ENCODE peak calls at places on chromosomes 12 and 14, in five cellular contexts. C, N, J, P and D are unnamed samples.

GRCh38 chr14:70317969-70318634 is 41.4 kb downstream of the COX16 start:
- DNase-seq in C (no peak), N (peak), J (peak), P (peak), D (peak)

GRCh38 chr12:94172973-94173372 is 24.6 kb downstream of the PLXNC1 start:
- DNase-seq in C (no peak), N (no peak), J (peak), P (no peak), D (no peak)

GRCh38 chr14:53295985-53296582 is 143.0 kb upstream of the DDHD1 start:
- DNase-seq in C (peak), N (no peak), J (peak), P (peak), D (peak)

GRCh38 chr14:22438742-22439141 is 150.3 kb downstream of the DAD1 start:
- DNase-seq in C (no peak), N (no peak), J (no peak), P (no peak), D (no peak)

GRCh38 chr14:66284346-66284745 is 201.8 kb upstream of the CCDC196 start:
- DNase-seq in C (no peak), N (no peak), J (peak), P (no peak), D (no peak)

GRCh38 chr14:22560638-22561365 is 28.2 kb downstream of the DAD1 start:
- DNase-seq in C (peak), N (no peak), J (peak), P (no peak), D (no peak)

GRCh38 chr12:67693895-67694294 is 45.4 kb downstream of the DYRK2 start:
- DNase-seq in C (peak), N (no peak), J (no peak), P (no peak), D (no peak)

GRCh38 chr12:27999521-27999920 is 27.0 kb upstream of the PTHLH start:
- DNase-seq in C (no peak), N (no peak), J (no peak), P (no peak), D (no peak)

GRCh38 chr12:15757553-15758255 is 31.5 kb downstream of the EPS8 start:
- DNase-seq in C (no peak), N (no peak), J (peak), P (no peak), D (no peak)

GRCh38 chr12:6226002-6226700 is 26.0 kb downstream of the CD9 start:
- DNase-seq in C (no peak), N (no peak), J (peak), P (no peak), D (no peak)

GRCh38 chr12:13250416-13250815 is 53.9 kb downstream of the EMP1 start:
- DNase-seq in C (no peak), N (no peak), J (no peak), P (no peak), D (no peak)

GRCh38 chr12:57717131-57717530 is 21.4 kb downstream of the AGAP2 start:
- DNase-seq in C (no peak), N (no peak), J (no peak), P (no peak), D (no peak)

GRCh38 chr12:90854136-90854689 is 100.8 kb downstream of the CCER1 start:
- DNase-seq in C (no peak), N (no peak), J (peak), P (peak), D (peak)

GRCh38 chr12:3421191-3421590 is 69.8 kb upstream of the PRMT8 start:
- DNase-seq in C (no peak), N (no peak), J (no peak), P (peak), D (no peak)

GRCh38 chr12:130014485-130014807 is 110.6 kb upstream of the TMEM132D start:
- DNase-seq in C (no peak), N (no peak), J (no peak), P (peak), D (no peak)

GRCh38 chr12:47079894-47080724 is at the start of gene AMIGO2:
- DNase-seq in C (peak), N (no peak), J (no peak), P (no peak), D (peak)

GRCh38 chr12:101325590-101325989 is 45.7 kb downstream of the UTP20 start:
- DNase-seq in C (no peak), N (no peak), J (no peak), P (no peak), D (no peak)

GRCh38 chr14:23443411-23443812 is 8.0 kb upstream of the MYH7 start:
- DNase-seq in C (no peak), N (no peak), J (no peak), P (no peak), D (no peak)

GRCh38 chr12:82527165-82527780 is 159.4 kb upstream of the TMTC2 start:
- DNase-seq in C (peak), N (no peak), J (peak), P (peak), D (peak)

GRCh38 chr12:120980800-120981368 is 2.5 kb downstream of the HNF1A start:
- DNase-seq in C (no peak), N (no peak), J (no peak), P (no peak), D (no peak)

GRCh38 chr14:50383618-50384225 is 13.0 kb downstream of the CDKL1 start:
- DNase-seq in C (no peak), N (no peak), J (no peak), P (no peak), D (no peak)

GRCh38 chr12:69388371-69388770 is 28.8 kb downstream of the YEATS4 start:
- DNase-seq in C (no peak), N (no peak), J (peak), P (peak), D (no peak)

GRCh38 chr14:100904307-100905019 is 941 bp upstream of the RTL1 start:
- DNase-seq in C (no peak), N (no peak), J (no peak), P (peak), D (peak)
- TF ChIP-seq FOXM1 in C (no peak), N (no peak), J (no peak), P (no peak), D (no peak)

DNA sequence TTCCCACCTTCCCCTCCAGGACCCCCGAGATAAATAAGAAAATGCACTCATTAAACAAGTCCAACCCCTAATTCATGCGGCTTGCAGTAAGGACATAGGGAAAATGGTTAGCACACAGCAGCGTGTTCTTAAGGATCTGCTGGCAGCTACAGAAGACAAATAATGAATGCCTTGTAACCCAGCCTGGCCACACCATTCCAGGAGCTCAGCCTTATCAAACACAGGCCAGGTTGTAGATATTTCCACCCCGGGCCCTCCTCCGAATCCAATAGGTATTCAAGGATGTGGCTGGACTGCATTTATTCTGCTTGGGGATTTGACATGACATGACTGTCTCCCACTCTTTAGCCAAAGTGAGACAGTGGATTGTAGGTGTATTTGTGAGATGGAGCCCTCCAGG is 245.1 kb downstream of the SLC41A2 start:
- DNase-seq in C (no peak), N (no peak), J (no peak), P (no peak), D (no peak)
- TF ChIP-seq FOXM1 in C (no peak), N (no peak), J (no peak), P (no peak), D (no peak)

GRCh38 chr12:87813476-87814234 is 215.5 kb downstream of the C12orf50 start:
- DNase-seq in C (no peak), N (no peak), J (no peak), P (no peak), D (no peak)
- TF ChIP-seq FOXM1 in C (no peak), N (no peak), J (no peak), P (no peak), D (no peak)

GRCh38 chr14:67971627-67972625 is 152.3 kb downstream of the RAD51B start:
- DNase-seq in C (no peak), N (no peak), J (no peak), P (peak), D (no peak)
- TF ChIP-seq FOXM1 in C (no peak), N (no peak), J (no peak), P (no peak), D (no peak)

DNA sequence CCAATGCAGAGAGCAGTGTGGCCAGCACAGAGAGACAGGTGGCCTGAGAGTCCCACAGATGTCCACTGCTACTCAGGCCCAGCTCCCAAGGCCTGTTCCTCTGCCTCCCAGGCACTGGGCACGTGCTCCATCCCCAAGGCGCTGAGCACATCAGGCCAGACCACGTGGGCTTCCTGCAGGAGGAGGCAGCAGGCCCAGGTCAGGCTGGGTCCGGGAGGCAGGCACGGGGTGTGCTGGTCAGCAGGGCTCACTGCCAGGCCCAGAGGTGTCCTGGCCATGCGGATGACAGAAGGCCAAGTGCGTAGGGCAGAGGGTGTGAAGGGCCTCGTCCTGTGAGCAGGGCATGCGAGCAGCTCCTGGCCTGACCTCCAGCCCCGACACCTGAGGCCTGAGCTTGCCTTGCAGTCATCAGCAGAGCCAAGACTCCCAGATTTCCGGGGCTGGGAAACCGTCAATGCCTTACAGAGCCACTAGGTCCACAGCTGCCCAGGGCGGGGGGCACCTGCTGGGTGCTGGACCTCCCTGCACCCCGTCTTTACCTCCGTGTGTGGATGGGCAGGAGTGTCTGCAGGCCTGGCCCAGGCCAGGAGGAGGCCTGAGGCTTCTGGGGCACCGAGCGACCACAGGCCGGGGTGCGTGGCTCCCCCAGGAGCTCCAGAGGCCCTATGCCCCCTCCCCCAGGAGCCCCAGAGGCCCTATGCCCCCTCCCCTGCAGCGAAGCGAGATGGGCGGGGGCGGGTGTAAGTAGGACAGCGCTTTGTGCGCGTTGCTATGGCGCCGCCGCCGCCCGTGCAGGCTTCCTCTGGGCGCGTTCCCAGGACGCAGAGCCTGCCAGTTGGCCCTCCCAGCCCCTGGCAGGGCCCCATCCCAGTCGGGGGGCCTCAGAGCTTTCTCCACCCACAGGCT is 15.0 kb downstream of the TRMT61A start:
- DNase-seq in C (no peak), N (no peak), J (no peak), P (peak), D (no peak)
- TF ChIP-seq FOXM1 in C (no peak), N (no peak), J (no peak), P (no peak), D (no peak)

GRCh38 chr12:65051196-65051595 is 69.9 kb downstream of the WIF1 start:
- DNase-seq in C (no peak), N (no peak), J (no peak), P (no peak), D (no peak)
- TF ChIP-seq FOXM1 in C (no peak), N (no peak), J (no peak), P (no peak), D (no peak)

GRCh38 chr12:26726956-26727355 is 106.0 kb downstream of the ITPR2 start:
- DNase-seq in C (no peak), N (no peak), J (no peak), P (no peak), D (no peak)
- TF ChIP-seq FOXM1 in C (no peak), N (no peak), J (no peak), P (no peak), D (no peak)

GRCh38 chr14:94342334-94342934 is 19.3 kb upstream of the SERPINA6 start:
- DNase-seq in C (no peak), N (no peak), J (peak), P (peak), D (no peak)
- TF ChIP-seq FOXM1 in C (no peak), N (no peak), J (no peak), P (no peak), D (no peak)

GRCh38 chr12:104877107-104877705 is 80.9 kb downstream of the SLC41A2 start:
- DNase-seq in C (no peak), N (no peak), J (no peak), P (peak), D (peak)
- TF ChIP-seq FOXM1 in C (no peak), N (no peak), J (no peak), P (no peak), D (no peak)

GRCh38 chr12:80490329-80490728 is 46.3 kb downstream of the PTPRQ start:
- DNase-seq in C (no peak), N (no peak), J (no peak), P (no peak), D (no peak)
- TF ChIP-seq FOXM1 in C (no peak), N (no peak), J (no peak), P (no peak), D (no peak)